ENCODE peak calls at places on chromosomes 4 and X, in seven cellular contexts. G, P, Q, T, Z, A and C are unnamed samples.

GRCh38 chrX:13169688-13170087 is 125.3 kb upstream of the FAM9C start:
- DNase-seq in Q (no peak), T (no peak), Z (no peak), G (no peak), A (no peak), P (no peak), C (no peak)

GRCh38 chr4:106238819-106239420 is 77.1 kb downstream of the TBCK start:
- DNase-seq in G (no peak), T (peak), Z (no peak), P (no peak), A (no peak), Q (no peak), C (no peak)

GRCh38 chrX:154334496-154334895 is 38.9 kb downstream of the TKTL1 start:
- DNase-seq in Q (no peak), T (no peak), G (no peak), A (no peak), P (peak), Z (no peak), C (no peak)

GRCh38 chrX:38112566-38112965 is 106.2 kb downstream of the SYTL5 start:
- DNase-seq in A (no peak), G (no peak), Z (no peak), P (no peak), Q (no peak), T (no peak), C (no peak)

GRCh38 chr4:82431026-82431745 is 796 bp downstream of the ENOPH1 start:
- DNase-seq in Q (peak), Z (no peak), G (no peak), A (peak), P (peak), T (no peak), C (peak)

GRCh38 chr4:148443550-148444295 is 1.5 kb upstream of the NR3C2 start:
- DNase-seq in G (no peak), A (peak), Z (no peak), P (peak), T (no peak), Q (peak), C (peak)

GRCh38 chrX:110401142-110401541 is 42.5 kb downstream of the RTL9 start:
- DNase-seq in Z (no peak), G (no peak), A (no peak), T (no peak), P (no peak), Q (no peak), C (no peak)

GRCh38 chr4:72631296-72631695 is 62.3 kb upstream of the ADAMTS3 start:
- DNase-seq in T (no peak), A (no peak), G (no peak), Z (peak), Q (no peak), P (no peak), C (no peak)

GRCh38 chrX:2769615-2770014 is 17.8 kb downstream of the XG start:
- DNase-seq in Q (no peak), T (no peak), Z (no peak), G (no peak), A (no peak), P (no peak), C (no peak)

GRCh38 chrX:10615931-10616780 is 4.2 kb downstream of the MID1 start:
- DNase-seq in T (no peak), G (no peak), A (peak), P (no peak), Z (peak), Q (peak), C (peak)

GRCh38 chr4:43778187-43778915 is 670.3 kb downstream of the KCTD8 start:
- DNase-seq in Q (no peak), T (no peak), G (no peak), P (no peak), Z (no peak), A (no peak), C (no peak)
- H3K27ac ChIP-seq in Q (no peak), T (no peak), G (no peak), P (no peak), Z (no peak), A (no peak), C (no peak)

GRCh38 chr4:16077786-16078185 is 6.0 kb downstream of the PROM1 start:
- DNase-seq in A (no peak), Z (no peak), G (no peak), P (no peak), T (no peak), Q (no peak), C (no peak)

GRCh38 chr4:16072168-16072567 is 11.7 kb downstream of the PROM1 start:
- DNase-seq in T (no peak), Z (no peak), A (no peak), Q (no peak), G (no peak), P (no peak), C (no peak)

GRCh38 chr4:16078195-16078756 is 5.5 kb downstream of the PROM1 start:
- DNase-seq in Q (no peak), P (no peak), T (no peak), A (no peak), Z (no peak), G (no peak), C (no peak)

GRCh38 chr4:16075975-16076757 is 7.7 kb downstream of the PROM1 start:
- DNase-seq in Z (no peak), T (no peak), G (no peak), P (no peak), Q (no peak), A (no peak), C (no peak)

DNA sequence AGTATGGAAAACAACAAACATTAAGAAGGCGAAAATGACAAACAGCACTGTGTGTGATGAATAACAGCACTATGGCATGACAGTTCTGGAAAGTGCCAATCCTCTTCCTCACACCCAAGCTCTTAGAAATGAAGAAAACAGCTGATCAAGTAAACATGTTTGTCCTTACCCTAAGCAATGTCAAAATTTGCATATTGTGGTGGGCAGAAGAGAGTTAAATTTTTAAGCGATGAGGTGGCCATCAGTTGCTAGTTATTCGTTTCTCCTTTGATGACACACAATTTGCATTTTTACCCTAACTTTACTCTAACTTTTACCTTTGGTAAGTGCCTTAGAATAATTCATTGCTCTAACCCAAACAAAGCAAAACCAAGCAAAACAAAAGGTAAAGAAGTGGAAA is 8.8 kb downstream of the PROM1 start:
- DNase-seq in T (no peak), A (no peak), Q (no peak), G (no peak), P (no peak), Z (no peak), C (no peak)
- TF ChIP-seq POLR2A in T (no peak), A (no peak), Q (no peak), G (no peak), P (no peak), Z (no peak), C (no peak)

GRCh38 chr4:144649646-144650045 is 3.7 kb downstream of the HHIP start:
- DNase-seq in P (no peak), Z (no peak), A (no peak), G (no peak), T (no peak), Q (no peak), C (no peak)

GRCh38 chr4:144646523-144647094 is 653 bp downstream of the HHIP start:
- DNase-seq in A (no peak), Q (no peak), T (no peak), P (no peak), Z (no peak), G (no peak), C (no peak)

GRCh38 chr4:144647095-144647959 is 1.4 kb downstream of the HHIP start:
- DNase-seq in G (no peak), Z (no peak), Q (no peak), P (no peak), T (no peak), A (no peak), C (no peak)

GRCh38 chr4:144648042-144648441 is 2.1 kb downstream of the HHIP start:
- DNase-seq in T (no peak), G (no peak), A (no peak), Q (no peak), P (no peak), Z (no peak), C (no peak)

DNA sequence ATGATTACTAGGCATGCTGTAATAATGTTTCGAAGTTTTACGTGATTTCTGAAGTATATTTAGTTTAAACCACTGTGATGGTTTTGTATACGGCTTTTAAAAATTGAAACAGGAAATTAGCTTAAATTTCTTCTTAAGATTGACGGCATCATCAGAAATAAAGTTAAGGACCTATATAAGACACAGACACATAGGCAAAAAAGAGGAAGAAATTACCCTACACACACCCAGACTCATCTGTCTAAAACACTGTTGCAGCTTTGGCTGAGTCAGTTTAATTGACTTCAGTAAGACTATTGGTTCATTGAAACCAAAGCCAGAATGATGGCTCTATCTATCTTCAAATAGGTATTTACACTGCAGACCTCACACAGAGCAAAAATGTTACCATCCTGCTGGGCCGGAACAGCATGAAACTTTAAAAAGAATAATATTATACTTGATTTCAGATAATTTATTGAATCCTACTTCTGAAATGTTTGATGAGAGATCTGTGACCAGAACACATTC is 4.4 kb downstream of the HHIP start:
- DNase-seq in G (no peak), Z (no peak), Q (no peak), A (no peak), P (no peak), T (no peak), C (no peak)
- H3K27ac ChIP-seq in G (no peak), Z (no peak), Q (no peak), A (no peak), P (no peak), T (no peak), C (no peak)

GRCh38 chr4:6470502-6471302 is 1.7 kb downstream of the PPP2R2C start:
- DNase-seq in P (peak), Z (no peak), T (no peak), Q (peak), A (no peak), G (peak), C (peak)
- TF ChIP-seq POLR2A in P (no peak), Z (no peak), T (no peak), Q (no peak), A (no peak), G (no peak), C (no peak)

GRCh38 chr4:14236359-14236758 is 608.8 kb upstream of the BOD1L1 start:
- DNase-seq in G (no peak), P (no peak), T (no peak), Q (no peak), A (no peak), Z (no peak), C (no peak)

GRCh38 chr4:14237911-14238310 is 610.4 kb upstream of the BOD1L1 start:
- DNase-seq in Z (no peak), T (no peak), P (no peak), G (no peak), A (no peak), Q (no peak), C (no peak)

DNA sequence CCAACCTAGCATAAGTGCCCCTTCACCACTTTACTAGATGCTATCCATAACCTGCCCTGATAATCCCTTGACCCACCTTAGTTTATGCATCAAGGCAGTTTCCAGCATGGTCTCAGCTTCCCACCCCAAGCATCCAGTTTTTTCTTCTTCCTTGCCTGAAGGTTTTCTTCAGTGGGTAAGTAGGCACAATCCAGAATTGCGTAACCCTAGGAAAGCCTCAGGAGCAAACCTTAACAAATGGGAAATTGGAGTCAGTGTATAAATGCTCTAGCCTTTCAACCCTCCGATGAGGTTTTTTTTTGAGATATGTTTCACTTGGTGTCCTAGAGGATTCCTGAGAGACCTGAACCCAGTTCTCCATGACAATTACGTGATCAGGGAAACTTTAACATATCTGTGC is 614.0 kb upstream of the BOD1L1 start:
- DNase-seq in T (no peak), A (no peak), Z (no peak), P (no peak), Q (no peak), G (no peak), C (no peak)
- H3K27ac ChIP-seq in T (no peak), A (no peak), Z (no peak), P (no peak), Q (no peak), G (no peak), C (no peak)

GRCh38 chrX:14871767-14872166 is 1.1 kb downstream of the FANCB start:
- DNase-seq in Q (no peak), T (no peak), A (no peak), P (no peak), G (no peak), Z (no peak), C (no peak)

GRCh38 chrX:14873676-14874049 is 442 bp downstream of the MOSPD2 start:
- DNase-seq in G (no peak), T (no peak), Q (no peak), A (no peak), P (no peak), Z (no peak), C (no peak)

GRCh38 chrX:14875624-14876023 is 2.4 kb downstream of the MOSPD2 start:
- DNase-seq in A (no peak), Z (no peak), P (no peak), Q (no peak), G (no peak), T (no peak), C (no peak)

GRCh38 chrX:14872355-14872754 is 514 bp downstream of the FANCB start:
- DNase-seq in Q (no peak), P (no peak), Z (no peak), G (no peak), T (no peak), A (no peak), C (no peak)

GRCh38 chrX:14872851-14873675 is at the start of the genes FANCB and MOSPD2:
- DNase-seq in T (peak), Q (peak), A (peak), P (peak), Z (peak), G (peak), C (peak)
- TF ChIP-seq POLR2A in T (no peak), Q (no peak), A (peak), P (no peak), Z (peak), G (no peak), C (peak)

GRCh38 chr4:56424697-56425514 is 10.5 kb downstream of the PPAT start:
- DNase-seq in A (peak), Z (no peak), G (no peak), P (no peak), Q (peak), T (no peak), C (no peak)
- H3K27ac ChIP-seq in A (no peak), Z (no peak), G (no peak), P (no peak), Q (no peak), T (no peak), C (no peak)

GRCh38 chr4:76585897-76586360 is 150.9 kb downstream of the SHROOM3 start:
- DNase-seq in A (peak), G (peak), Z (no peak), P (peak), T (peak), Q (peak), C (peak)
- TF ChIP-seq POLR2A in A (peak), G (peak), Z (no peak), P (no peak), T (no peak), Q (no peak), C (peak)

DNA sequence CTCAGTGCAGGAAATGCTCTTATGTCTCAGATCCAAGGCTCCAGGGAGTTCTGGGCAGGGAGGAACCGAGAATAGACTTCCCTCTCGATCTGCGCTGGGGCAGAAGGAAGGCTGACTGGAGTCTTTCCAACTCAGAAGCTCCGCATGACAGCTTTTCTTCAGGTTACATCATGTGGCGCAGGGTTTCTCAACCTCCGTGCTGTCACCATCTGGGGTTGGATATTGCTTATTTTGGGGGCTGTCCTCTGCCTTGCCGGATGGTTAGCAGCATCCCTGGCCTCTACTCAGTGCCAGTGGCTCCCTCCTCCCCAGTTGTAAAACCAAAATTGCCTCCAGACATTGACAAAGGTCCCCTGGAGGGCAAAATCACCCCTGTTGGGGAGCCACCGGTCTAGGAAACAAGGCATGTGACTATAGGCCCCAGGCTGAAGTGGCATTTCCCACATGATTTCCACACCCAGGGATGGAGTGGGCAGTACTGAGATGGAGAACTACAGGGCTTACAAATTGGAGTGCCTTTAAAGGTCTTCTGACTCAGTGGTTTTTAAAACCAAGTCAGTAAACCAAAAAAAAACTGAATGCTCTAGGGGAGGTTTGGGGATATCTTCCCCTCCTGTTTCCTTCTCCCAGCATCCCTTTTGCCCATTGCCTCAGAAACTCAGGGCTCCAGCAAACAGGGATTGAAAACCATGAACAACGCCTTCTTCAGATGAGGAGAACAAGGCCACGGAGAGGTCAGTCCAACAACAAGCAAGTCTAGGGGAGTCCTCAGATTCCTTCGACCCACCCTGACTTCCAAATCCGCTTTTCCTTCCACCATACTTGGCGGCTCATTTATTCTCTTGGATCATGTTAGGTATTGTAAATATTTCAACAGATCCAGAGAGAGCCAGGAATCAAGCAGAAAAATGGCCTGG is 21.6 kb downstream of the REELD1 start:
- DNase-seq in G (no peak), A (no peak), Z (no peak), Q (no peak), T (no peak), P (no peak), C (no peak)
- H3K27ac ChIP-seq in G (peak), A (no peak), Z (peak), Q (no peak), T (no peak), P (no peak), C (no peak)

GRCh38 chrX:76428243-76429130 is 977 bp downstream of the MAGEE1 start:
- DNase-seq in G (peak), P (peak), Q (peak), Z (no peak), T (no peak), A (peak), C (peak)

GRCh38 chrX:76427560-76428242 is at the start of gene MAGEE1:
- DNase-seq in P (peak), T (peak), G (peak), Q (peak), Z (peak), A (peak), C (peak)

GRCh38 chrX:76434103-76434741 is 6.7 kb downstream of the MAGEE1 start:
- DNase-seq in A (no peak), Z (no peak), G (no peak), Q (no peak), T (no peak), P (no peak), C (no peak)

GRCh38 chrX:76439188-76439587 is 11.7 kb downstream of the MAGEE1 start:
- DNase-seq in Z (no peak), A (no peak), G (no peak), P (no peak), Q (no peak), T (no peak), C (no peak)

GRCh38 chrX:76433219-76433618 is 5.7 kb downstream of the MAGEE1 start:
- DNase-seq in Z (no peak), T (no peak), Q (no peak), P (no peak), A (no peak), G (no peak), C (no peak)
- TF ChIP-seq POLR2A in Z (no peak), T (no peak), Q (no peak), P (no peak), A (no peak), G (no peak), C (no peak)